ENCODE peak calls at places on chromosomes 6 and 20, in six cellular contexts. One of them, this sample, is unnamed.

GRCh38 chr6:88499436-88499835 is 333.3 kb upstream of the CNR1 start:
- DNase-seq in activated effector memory CD4-positive, alpha-beta T cell treated with anti-CD3 and anti-CD28 coated beads, Interleukin-2, amount 50 U/mL, for 16 hours: no peak
- DNase-seq in hippocampal formation: no peak
- DNase-seq in K562: no peak
- DNase-seq in posterior vena cava: no peak
- DNase-seq in glutamatergic neuron: no peak
- DNase-seq in this sample: no peak

GRCh38 chr20:40956926-40957760 is 71.5 kb upstream of the TOP1 start:
- DNase-seq in hippocampal formation: no peak
- DNase-seq in K562: no peak
- DNase-seq in posterior vena cava: no peak
- DNase-seq in glutamatergic neuron: no peak
- DNase-seq in activated effector memory CD4-positive, alpha-beta T cell treated with anti-CD3 and anti-CD28 coated beads, Interleukin-2, amount 50 U/mL, for 16 hours: no peak
- DNase-seq in this sample: no peak

GRCh38 chr6:79536615-79536968 is 638 bp downstream of the LCA5 start:
- DNase-seq in posterior vena cava: no peak
- DNase-seq in hippocampal formation: peak; percentile 37
- DNase-seq in K562: peak; percentile 55
- DNase-seq in activated effector memory CD4-positive, alpha-beta T cell treated with anti-CD3 and anti-CD28 coated beads, Interleukin-2, amount 50 U/mL, for 16 hours: no peak
- DNase-seq in glutamatergic neuron: peak; percentile 11
- DNase-seq in this sample: no peak

GRCh38 chr20:19971121-19971520 is 46.0 kb upstream of the NAA20 start:
- DNase-seq in posterior vena cava: no peak
- DNase-seq in hippocampal formation: no peak
- DNase-seq in glutamatergic neuron: no peak
- DNase-seq in K562: no peak
- DNase-seq in activated effector memory CD4-positive, alpha-beta T cell treated with anti-CD3 and anti-CD28 coated beads, Interleukin-2, amount 50 U/mL, for 16 hours: no peak
- DNase-seq in this sample: no peak

GRCh38 chr20:7650481-7650880 is 289.8 kb downstream of the HAO1 start:
- DNase-seq in glutamatergic neuron: no peak
- DNase-seq in activated effector memory CD4-positive, alpha-beta T cell treated with anti-CD3 and anti-CD28 coated beads, Interleukin-2, amount 50 U/mL, for 16 hours: no peak
- DNase-seq in K562: no peak
- DNase-seq in hippocampal formation: no peak
- DNase-seq in posterior vena cava: no peak
- DNase-seq in this sample: no peak

GRCh38 chr6:31125162-31125561 is 4.9 kb upstream of the CDSN start:
- DNase-seq in activated effector memory CD4-positive, alpha-beta T cell treated with anti-CD3 and anti-CD28 coated beads, Interleukin-2, amount 50 U/mL, for 16 hours: no peak
- DNase-seq in hippocampal formation: no peak
- DNase-seq in glutamatergic neuron: no peak
- DNase-seq in K562: no peak
- DNase-seq in posterior vena cava: no peak
- DNase-seq in this sample: no peak

GRCh38 chr20:53778736-53779135 is 185.1 kb upstream of the ZNF217 start:
- DNase-seq in hippocampal formation: no peak
- DNase-seq in activated effector memory CD4-positive, alpha-beta T cell treated with anti-CD3 and anti-CD28 coated beads, Interleukin-2, amount 50 U/mL, for 16 hours: no peak
- DNase-seq in K562: no peak
- DNase-seq in glutamatergic neuron: no peak
- DNase-seq in posterior vena cava: no peak
- DNase-seq in this sample: no peak

GRCh38 chr20:53656653-53657288 is 63.1 kb upstream of the ZNF217 start:
- DNase-seq in K562: no peak
- DNase-seq in glutamatergic neuron: no peak
- DNase-seq in hippocampal formation: no peak
- DNase-seq in activated effector memory CD4-positive, alpha-beta T cell treated with anti-CD3 and anti-CD28 coated beads, Interleukin-2, amount 50 U/mL, for 16 hours: no peak
- DNase-seq in posterior vena cava: no peak
- DNase-seq in this sample: no peak